ENCODE peak calls at places on chromosomes 6 and 20, in nine cellular contexts. G, F, P, S, L, K, W, R and N are unnamed samples.

GRCh38 chr6:27650620-27651370 is 177.9 kb upstream of the ZNF184 start:
- DNase-seq in R (peak), G (no peak), W (peak), L (peak), K (no peak), F (no peak), S (peak), P (peak), N (peak)

GRCh38 chr20:13934992-13935894 is 55.2 kb downstream of the SEL1L2 start:
- DNase-seq in K (no peak), W (no peak), S (no peak), R (no peak), P (no peak), L (no peak), G (no peak), F (no peak), N (no peak)

GRCh38 chr6:154847318-154847717 is 114.1 kb downstream of the SCAF8 start:
- DNase-seq in W (peak), P (no peak), L (no peak), G (no peak), R (no peak), S (peak), F (no peak), K (peak), N (no peak)

GRCh38 chr20:17757496-17757895 is 57.7 kb downstream of the BANF2 start:
- DNase-seq in F (no peak), P (no peak), L (no peak), W (no peak), G (no peak), R (no peak), S (no peak), K (no peak), N (no peak)

GRCh38 chr6:158207452-158207788 is 39.3 kb downstream of the GTF2H5 start:
- DNase-seq in P (peak), L (peak), G (no peak), K (no peak), S (peak), F (no peak), W (no peak), R (no peak), N (peak)

GRCh38 chr6:33976425-33977360 is 169.2 kb downstream of the GRM4 start:
- DNase-seq in K (no peak), S (no peak), P (no peak), G (no peak), W (no peak), R (no peak), F (no peak), L (no peak), N (no peak)

GRCh38 chr20:9977629-9978028 is 57.2 kb upstream of the ANKEF1 start:
- DNase-seq in R (no peak), K (no peak), W (no peak), P (peak), G (no peak), F (no peak), L (peak), S (peak), N (no peak)

GRCh38 chr6:144190593-144190992 is 40.3 kb downstream of the STX11 start:
- DNase-seq in G (peak), K (no peak), P (peak), L (no peak), R (no peak), F (no peak), W (peak), S (peak), N (no peak)

GRCh38 chr6:74534485-74535211 is 671.2 kb downstream of the COL12A1 start:
- DNase-seq in P (peak), K (peak), F (no peak), L (peak), R (no peak), W (peak), S (peak), G (no peak), N (no peak)

GRCh38 chr6:20952605-20953004 is 418.3 kb downstream of the CDKAL1 start:
- DNase-seq in W (peak), F (no peak), P (peak), S (peak), L (peak), R (peak), K (peak), G (peak), N (peak)

GRCh38 chr20:3074812-3075211 is 3.4 kb downstream of the OXT start:
- DNase-seq in R (no peak), F (no peak), K (no peak), L (no peak), W (no peak), S (no peak), G (no peak), P (peak), N (no peak)

GRCh38 chr6:65692109-65692508 is 14.9 kb downstream of the EYS start:
- DNase-seq in W (no peak), S (no peak), G (no peak), P (no peak), K (no peak), L (no peak), R (no peak), F (no peak), N (no peak)

GRCh38 chr6:42337985-42338572 is 113.6 kb downstream of the TRERF1 start:
- DNase-seq in K (no peak), G (no peak), L (no peak), F (no peak), P (no peak), R (no peak), S (no peak), W (no peak), N (no peak)

GRCh38 chr6:114403858-114404257 is 61.0 kb upstream of the HS3ST5 start:
- DNase-seq in W (no peak), L (no peak), K (no peak), G (no peak), P (no peak), S (no peak), R (no peak), F (no peak), N (no peak)

GRCh38 chr20:15036938-15037337 is 699.5 kb upstream of the FLRT3 start:
- DNase-seq in P (no peak), G (no peak), K (no peak), F (no peak), W (no peak), R (no peak), S (no peak), L (no peak), N (no peak)

GRCh38 chr6:163532526-163533078 is 118.1 kb downstream of the QKI start:
- DNase-seq in G (no peak), W (no peak), S (no peak), F (no peak), R (no peak), P (no peak), L (no peak), K (no peak), N (no peak)

GRCh38 chr6:47407295-47408281 is 70.0 kb upstream of the CD2AP start:
- DNase-seq in W (no peak), G (no peak), R (no peak), K (peak), S (no peak), F (no peak), P (peak), L (no peak), N (no peak)